ENCODE peak calls at places on chromosomes 4 and X, in five cellular contexts. One of them, this sample, is unnamed.
A peak's percentile ranks its signal among the peaks of the same experiment; 100 is the strongest.

GRCh38 chr4:186979966-186980745 is 256.5 kb upstream of the FAT1 start:
- DNase-seq in stomach: no peak
- DNase-seq in upper lobe of left lung: no peak
- DNase-seq in GM23338: no peak
- DNase-seq in H1: no peak
- DNase-seq in this sample: no peak

GRCh38 chr4:183383606-183384005 is 60.8 kb upstream of the CDKN2AIP start:
- DNase-seq in stomach: no peak
- DNase-seq in upper lobe of left lung: peak; percentile 54
- DNase-seq in GM23338: no peak
- DNase-seq in H1: no peak
- DNase-seq in this sample: no peak

GRCh38 chr4:174444390-174444789 is 77.9 kb downstream of the HPGD start:
- DNase-seq in stomach: no peak
- DNase-seq in upper lobe of left lung: no peak
- DNase-seq in GM23338: no peak
- DNase-seq in H1: no peak
- DNase-seq in this sample: no peak

GRCh38 chr4:57635900-57636299 is 525.7 kb upstream of the IGFBP7 start:
- DNase-seq in stomach: no peak
- DNase-seq in upper lobe of left lung: no peak
- DNase-seq in GM23338: no peak
- DNase-seq in H1: no peak
- DNase-seq in this sample: no peak

GRCh38 chr4:172725581-172725980 is 443.0 kb upstream of the GALNT7 start:
- DNase-seq in stomach: no peak
- DNase-seq in upper lobe of left lung: no peak
- DNase-seq in GM23338: no peak
- DNase-seq in H1: no peak
- DNase-seq in this sample: no peak

GRCh38 chrX:21702725-21703228 is 44.6 kb upstream of the KLHL34 start:
- DNase-seq in stomach: no peak
- DNase-seq in upper lobe of left lung: no peak
- DNase-seq in GM23338: no peak
- DNase-seq in H1: no peak
- DNase-seq in this sample: no peak

GRCh38 chr4:132417220-132417619 is 731.9 kb upstream of the PCDH10 start:
- DNase-seq in stomach: no peak
- DNase-seq in upper lobe of left lung: no peak
- DNase-seq in GM23338: peak; percentile 62
- DNase-seq in H1: no peak
- DNase-seq in this sample: peak; percentile 65

GRCh38 chrX:101658661-101659477 is 781 bp downstream of the ARMCX2 start:
- DNase-seq in stomach: peak; percentile 69
- DNase-seq in upper lobe of left lung: peak; percentile 62
- DNase-seq in GM23338: peak; percentile 81
- DNase-seq in H1: peak; percentile 74
- DNase-seq in this sample: no peak

GRCh38 chr4:118910221-118910620 is 21.6 kb downstream of the SYNPO2 start:
- DNase-seq in stomach: no peak
- DNase-seq in upper lobe of left lung: no peak
- DNase-seq in GM23338: no peak
- DNase-seq in H1: no peak
- DNase-seq in this sample: no peak

DNA sequence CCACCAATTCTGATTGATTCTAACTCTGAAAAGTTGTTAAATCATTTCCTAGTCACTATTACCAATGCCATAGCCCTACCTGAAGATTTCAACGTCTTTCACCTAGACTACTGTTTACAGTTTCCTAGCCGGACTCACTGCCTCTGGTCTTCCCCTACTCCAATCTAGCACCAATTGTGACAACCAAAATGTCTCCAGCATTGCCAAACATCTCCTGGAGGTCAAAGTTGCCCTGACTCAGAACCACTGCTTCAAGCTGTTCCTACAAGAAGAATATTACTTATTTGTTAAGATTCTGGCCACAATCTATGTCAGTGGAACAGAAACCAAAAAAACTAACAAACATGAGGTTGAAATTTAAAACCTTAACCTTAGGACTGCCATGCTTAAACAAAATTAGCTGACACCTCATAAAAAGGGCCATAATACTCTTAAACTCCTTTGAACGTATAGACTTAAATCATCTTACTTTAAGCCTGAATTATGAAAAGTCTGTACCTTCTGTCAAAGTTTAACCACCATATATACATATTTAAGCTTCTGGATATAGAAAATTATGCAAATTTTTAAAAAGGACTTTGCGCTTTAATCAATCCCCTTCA is 2.1 kb downstream of the PDS5A start:
- DNase-seq in stomach: no peak
- DNase-seq in upper lobe of left lung: no peak
- DNase-seq in GM23338: no peak
- DNase-seq in H1: no peak
- DNase-seq in this sample: no peak
- H3K27ac ChIP-seq in stomach: peak overlapping the region; percentile 98
- H3K27ac ChIP-seq in upper lobe of left lung: peak overlapping the region; percentile 96
- H3K27ac ChIP-seq in GM23338: no peak overlapping the region
- H3K27ac ChIP-seq in H1: no peak overlapping the region
- H3K27ac ChIP-seq in this sample: peak overlapping the region; percentile 86

DNA sequence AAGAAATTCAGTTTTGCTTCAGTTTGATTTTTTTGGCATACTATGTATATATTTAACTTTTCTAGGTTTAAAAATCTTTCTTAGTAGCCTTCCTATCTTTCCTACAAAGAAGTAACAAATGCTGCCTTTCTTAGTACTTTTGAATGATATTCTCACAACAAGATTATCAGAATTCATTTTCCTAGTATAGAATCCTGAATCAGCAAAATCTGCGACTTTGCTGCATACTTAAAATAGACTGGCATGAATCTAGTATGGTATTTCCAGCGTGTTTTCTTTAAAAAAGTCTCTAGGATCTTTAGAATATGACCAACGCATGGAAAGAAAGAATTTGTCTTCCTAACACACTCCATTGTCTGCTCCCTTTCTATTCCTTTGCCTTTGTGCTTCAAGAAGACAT is 349.9 kb downstream of the PPARGC1A start:
- DNase-seq in stomach: no peak
- DNase-seq in upper lobe of left lung: no peak
- DNase-seq in GM23338: no peak
- DNase-seq in H1: no peak
- DNase-seq in this sample: no peak
- H3K4me3 ChIP-seq in stomach: no peak overlapping the region
- H3K4me3 ChIP-seq in upper lobe of left lung: no peak overlapping the region
- H3K4me3 ChIP-seq in GM23338: no peak overlapping the region
- H3K4me3 ChIP-seq in H1: no peak overlapping the region
- H3K4me3 ChIP-seq in this sample: no peak overlapping the region

DNA sequence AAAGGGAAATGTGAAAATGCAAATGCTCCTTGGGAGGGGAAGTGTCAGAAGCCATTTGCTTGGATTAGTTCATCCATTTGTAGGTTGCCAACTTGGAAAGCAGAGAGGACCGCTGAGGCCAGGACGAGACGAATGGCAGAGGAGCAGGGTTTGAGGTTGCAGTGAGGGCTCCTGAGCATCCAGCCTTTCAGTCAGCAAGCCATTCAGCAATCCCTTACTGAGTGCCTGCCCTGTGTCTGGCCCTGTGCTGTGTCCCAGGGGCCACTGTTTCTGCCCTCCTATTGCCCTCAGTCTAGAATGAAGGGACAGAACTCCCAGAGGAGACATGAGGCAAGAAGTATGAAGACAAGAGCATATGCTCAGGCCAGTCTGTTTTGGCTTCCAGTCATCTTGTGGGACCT is 45.8 kb upstream of the PGRMC1 start:
- DNase-seq in stomach: no peak
- DNase-seq in upper lobe of left lung: no peak
- DNase-seq in GM23338: no peak
- DNase-seq in H1: no peak
- DNase-seq in this sample: no peak
- H3K27ac ChIP-seq in stomach: peak overlapping the region; percentile 48
- H3K27ac ChIP-seq in upper lobe of left lung: no peak overlapping the region
- H3K27ac ChIP-seq in GM23338: no peak overlapping the region
- H3K27ac ChIP-seq in H1: no peak overlapping the region
- H3K27ac ChIP-seq in this sample: no peak overlapping the region

DNA sequence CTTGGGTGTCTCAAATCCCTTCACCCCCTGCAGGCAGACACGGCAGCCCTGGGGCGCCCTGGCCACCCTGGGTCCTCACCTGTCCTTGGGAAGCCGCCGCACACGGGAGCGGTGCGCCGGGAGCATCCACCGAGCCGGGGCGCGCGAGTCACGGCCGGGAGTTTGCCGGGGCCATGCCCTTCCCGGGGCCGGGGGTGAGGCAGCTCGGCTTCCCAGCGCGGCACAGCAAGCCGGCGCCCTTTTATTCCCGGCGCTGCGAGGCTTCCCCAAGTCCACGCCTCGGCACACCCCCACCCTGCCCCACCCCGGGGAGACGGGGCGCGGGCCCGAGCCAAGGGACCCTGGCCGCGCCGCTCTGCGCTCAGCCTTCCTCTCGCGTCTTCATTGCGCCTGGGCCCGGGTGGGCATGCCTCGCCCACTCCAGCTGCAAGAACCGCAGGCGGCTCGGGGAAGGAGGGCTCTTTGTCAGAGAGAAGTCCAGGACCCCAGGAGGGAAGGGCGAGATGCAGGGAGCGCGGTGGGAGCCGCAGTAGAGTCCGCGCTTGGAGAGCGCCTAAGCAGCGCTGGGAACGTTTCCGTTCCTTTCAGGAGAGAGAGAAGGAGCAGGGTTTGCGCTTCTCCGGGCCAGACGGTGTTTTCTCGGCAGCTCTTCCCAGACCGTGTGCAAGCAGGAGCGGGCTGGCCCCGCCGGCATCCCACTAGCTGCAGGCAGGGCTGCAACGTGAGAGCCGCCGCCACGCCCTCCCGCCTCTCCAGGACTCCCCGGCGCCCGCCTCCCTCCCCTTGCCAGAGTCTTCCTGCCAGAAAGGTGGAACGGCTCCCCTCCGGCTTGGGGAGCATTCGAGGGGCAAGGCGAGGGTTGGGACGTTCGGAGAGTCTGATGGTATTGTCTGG is at the start of gene MXRA5:
- DNase-seq in stomach: no peak
- DNase-seq in upper lobe of left lung: peak; percentile 51
- DNase-seq in GM23338: peak; percentile 46
- DNase-seq in H1: peak; percentile 59
- DNase-seq in this sample: no peak
- H3K4me3 ChIP-seq in stomach: peak within 1 kb of the TSS; percentile 34
- H3K4me3 ChIP-seq in upper lobe of left lung: no peak within 1 kb of the TSS
- H3K4me3 ChIP-seq in GM23338: peak within 1 kb of the TSS; percentile 60
- H3K4me3 ChIP-seq in H1: peak within 1 kb of the TSS; percentile 45
- H3K4me3 ChIP-seq in this sample: no peak within 1 kb of the TSS

DNA sequence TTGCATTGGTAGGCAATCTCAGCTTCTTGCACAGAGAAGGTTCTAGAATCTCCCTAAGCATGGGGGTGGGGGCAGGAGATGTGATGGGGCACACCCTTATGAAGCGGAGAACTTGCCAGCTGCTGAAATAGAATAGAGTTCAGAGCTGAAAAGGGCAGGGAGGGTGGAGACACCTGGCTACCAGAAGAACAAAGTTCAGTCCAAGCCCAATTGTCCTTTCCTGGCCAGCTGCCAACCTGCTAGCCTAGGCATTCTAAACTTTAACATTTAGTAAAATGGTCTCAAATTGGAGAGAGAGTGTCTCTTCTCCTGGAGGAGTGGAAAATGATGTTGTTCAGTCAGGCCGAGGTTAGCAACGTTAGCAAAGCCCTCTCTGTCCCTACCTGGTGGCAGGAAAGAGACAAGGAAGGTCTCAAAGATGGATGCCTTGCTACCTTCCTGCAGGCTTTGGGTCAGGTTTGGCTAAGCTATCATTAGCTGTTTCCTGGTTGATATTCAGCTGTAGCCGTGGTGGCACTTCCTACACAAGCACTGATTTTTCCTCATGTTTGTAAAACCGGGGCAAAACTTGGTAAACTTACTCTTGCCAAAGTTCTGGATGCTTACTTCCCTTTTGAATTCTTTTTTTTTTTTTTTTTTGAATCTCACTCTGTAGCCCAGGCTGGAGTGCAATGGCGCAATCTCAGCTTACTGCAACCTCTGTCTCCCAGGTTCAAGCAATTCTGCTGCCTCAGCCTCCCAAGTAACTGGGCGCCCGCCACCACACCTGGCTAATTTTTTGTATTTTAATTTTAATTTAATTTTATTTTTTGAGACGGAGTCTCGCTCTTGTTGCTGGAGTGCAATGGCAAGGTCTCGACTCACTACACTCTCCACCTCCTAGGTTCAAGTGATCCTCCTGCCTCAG is 34.6 kb upstream of the NYX start:
- DNase-seq in stomach: peak; percentile 63
- DNase-seq in upper lobe of left lung: no peak
- DNase-seq in GM23338: peak; percentile 4
- DNase-seq in H1: no peak
- DNase-seq in this sample: no peak
- H3K27ac ChIP-seq in stomach: no peak overlapping the region
- H3K27ac ChIP-seq in upper lobe of left lung: no peak overlapping the region
- H3K27ac ChIP-seq in GM23338: no peak overlapping the region
- H3K27ac ChIP-seq in H1: no peak overlapping the region
- H3K27ac ChIP-seq in this sample: no peak overlapping the region

GRCh38 chr4:1792158-1792831 is 798 bp upstream of the FGFR3 start:
- DNase-seq in stomach: no peak
- DNase-seq in upper lobe of left lung: peak; percentile 85
- DNase-seq in GM23338: no peak
- DNase-seq in H1: no peak
- DNase-seq in this sample: no peak
- H3K4me3 ChIP-seq in stomach: peak overlapping the region; percentile 18
- H3K4me3 ChIP-seq in upper lobe of left lung: no peak overlapping the region
- H3K4me3 ChIP-seq in GM23338: peak overlapping the region; percentile 53
- H3K4me3 ChIP-seq in H1: peak overlapping the region; percentile 27
- H3K4me3 ChIP-seq in this sample: no peak overlapping the region

GRCh38 chr4:99754756-99755155 is 61.9 kb upstream of the DAPP1 start:
- DNase-seq in stomach: no peak
- DNase-seq in upper lobe of left lung: no peak
- DNase-seq in GM23338: no peak
- DNase-seq in H1: no peak
- DNase-seq in this sample: no peak

GRCh38 chr4:99746443-99746842 is 70.2 kb upstream of the DAPP1 start:
- DNase-seq in stomach: no peak
- DNase-seq in upper lobe of left lung: no peak
- DNase-seq in GM23338: no peak
- DNase-seq in H1: no peak
- DNase-seq in this sample: no peak

GRCh38 chr4:99755223-99755944 is 61.2 kb upstream of the DAPP1 start:
- DNase-seq in stomach: no peak
- DNase-seq in upper lobe of left lung: no peak
- DNase-seq in GM23338: peak; percentile 6
- DNase-seq in H1: no peak
- DNase-seq in this sample: no peak

GRCh38 chr4:99749445-99750391 is 66.9 kb upstream of the DAPP1 start:
- DNase-seq in stomach: no peak
- DNase-seq in upper lobe of left lung: no peak
- DNase-seq in GM23338: no peak
- DNase-seq in H1: no peak
- DNase-seq in this sample: peak; percentile 24
- H3K27ac ChIP-seq in stomach: no peak overlapping the region
- H3K27ac ChIP-seq in upper lobe of left lung: no peak overlapping the region
- H3K27ac ChIP-seq in GM23338: no peak overlapping the region
- H3K27ac ChIP-seq in H1: no peak overlapping the region
- H3K27ac ChIP-seq in this sample: peak overlapping the region; percentile 31

GRCh38 chr4:37976513-37976912 is 16.3 kb downstream of the PTTG2 start:
- DNase-seq in stomach: no peak
- DNase-seq in upper lobe of left lung: no peak
- DNase-seq in GM23338: no peak
- DNase-seq in H1: no peak
- DNase-seq in this sample: no peak
- H3K4me3 ChIP-seq in stomach: peak overlapping the region; percentile 83
- H3K4me3 ChIP-seq in upper lobe of left lung: no peak overlapping the region
- H3K4me3 ChIP-seq in GM23338: peak overlapping the region; percentile 55
- H3K4me3 ChIP-seq in H1: peak overlapping the region; percentile 47
- H3K4me3 ChIP-seq in this sample: peak overlapping the region; percentile 66

This sample was measured in OCI-LY7.